ENCODE peak calls at places on chromosomes 16 and 17, in seven cellular contexts. One of them, this sample, is unnamed.
A peak's percentile ranks its signal among the peaks of the same experiment; 100 is the strongest.

GRCh38 chr17:39174907-39175694 is 9.1 kb upstream of the ARL5C start:
- DNase-seq in GM10248: peak; percentile 89
- DNase-seq in NCI-H1694: peak; percentile 70
- DNase-seq in foreskin fibroblast: peak; percentile 78
- DNase-seq in lung microvascular endothelial cell: peak; percentile 60
- DNase-seq in cardiac muscle cell: peak; percentile 79
- DNase-seq in NCI-H1092 treated with DMSO at 0.1 percent for 48 hours: peak; percentile 44
- DNase-seq in this sample: peak; percentile 50

GRCh38 chr16:27374794-27375499 is 27.0 kb upstream of the IL21R start:
- DNase-seq in GM10248: peak; percentile 74
- DNase-seq in cardiac muscle cell: peak; percentile 83
- DNase-seq in NCI-H1694: peak; percentile 28
- DNase-seq in NCI-H1092 treated with DMSO at 0.1 percent for 48 hours: peak; percentile 55
- DNase-seq in foreskin fibroblast: peak; percentile 68
- DNase-seq in lung microvascular endothelial cell: peak; percentile 89
- DNase-seq in this sample: peak; percentile 81

GRCh38 chr16:57028086-57028485 is 38.7 kb downstream of the NLRC5 start:
- DNase-seq in cardiac muscle cell: no peak
- DNase-seq in GM10248: no peak
- DNase-seq in lung microvascular endothelial cell: no peak
- DNase-seq in NCI-H1694: no peak
- DNase-seq in NCI-H1092 treated with DMSO at 0.1 percent for 48 hours: no peak
- DNase-seq in foreskin fibroblast: no peak
- DNase-seq in this sample: no peak

GRCh38 chr16:79836129-79836528 is 235.6 kb upstream of the MAF start:
- DNase-seq in NCI-H1694: no peak
- DNase-seq in GM10248: no peak
- DNase-seq in lung microvascular endothelial cell: no peak
- DNase-seq in NCI-H1092 treated with DMSO at 0.1 percent for 48 hours: no peak
- DNase-seq in cardiac muscle cell: no peak
- DNase-seq in foreskin fibroblast: no peak
- DNase-seq in this sample: no peak

GRCh38 chr17:70636517-70637133 is 467.3 kb downstream of the KCNJ2 start:
- DNase-seq in NCI-H1092 treated with DMSO at 0.1 percent for 48 hours: peak; percentile 62
- DNase-seq in NCI-H1694: peak; percentile 75
- DNase-seq in foreskin fibroblast: peak; percentile 63
- DNase-seq in cardiac muscle cell: peak; percentile 63
- DNase-seq in lung microvascular endothelial cell: peak; percentile 45
- DNase-seq in GM10248: peak; percentile 23
- DNase-seq in this sample: peak; percentile 45

GRCh38 chr17:19310151-19310550 is 52.4 kb downstream of the B9D1 start:
- DNase-seq in NCI-H1694: no peak
- DNase-seq in foreskin fibroblast: no peak
- DNase-seq in cardiac muscle cell: no peak
- DNase-seq in NCI-H1092 treated with DMSO at 0.1 percent for 48 hours: no peak
- DNase-seq in GM10248: no peak
- DNase-seq in lung microvascular endothelial cell: no peak
- DNase-seq in this sample: no peak

GRCh38 chr17:41500131-41500911 is 5.1 kb downstream of the KRT13 start:
- DNase-seq in cardiac muscle cell: peak; percentile 41
- DNase-seq in NCI-H1694: no peak
- DNase-seq in lung microvascular endothelial cell: peak; percentile 57
- DNase-seq in foreskin fibroblast: peak; percentile 77
- DNase-seq in NCI-H1092 treated with DMSO at 0.1 percent for 48 hours: no peak
- DNase-seq in GM10248: no peak
- DNase-seq in this sample: peak; percentile 95

GRCh38 chr16:29975134-29975538 is 1.5 kb downstream of the TAOK2 start:
- DNase-seq in NCI-H1092 treated with DMSO at 0.1 percent for 48 hours: no peak
- DNase-seq in cardiac muscle cell: no peak
- DNase-seq in foreskin fibroblast: no peak
- DNase-seq in NCI-H1694: no peak
- DNase-seq in GM10248: no peak
- DNase-seq in lung microvascular endothelial cell: no peak
- DNase-seq in this sample: no peak

GRCh38 chr17:66018786-66019185 is 173.1 kb downstream of the CEP112 start:
- DNase-seq in cardiac muscle cell: no peak
- DNase-seq in lung microvascular endothelial cell: peak; percentile 57
- DNase-seq in NCI-H1694: no peak
- DNase-seq in NCI-H1092 treated with DMSO at 0.1 percent for 48 hours: no peak
- DNase-seq in foreskin fibroblast: no peak
- DNase-seq in GM10248: no peak
- DNase-seq in this sample: no peak

GRCh38 chr17:37745801-37746426 is 1.1 kb upstream of the HNF1B start:
- DNase-seq in foreskin fibroblast: no peak
- DNase-seq in NCI-H1694: no peak
- DNase-seq in lung microvascular endothelial cell: no peak
- DNase-seq in cardiac muscle cell: no peak
- DNase-seq in NCI-H1092 treated with DMSO at 0.1 percent for 48 hours: no peak
- DNase-seq in GM10248: no peak
- DNase-seq in this sample: peak; percentile 39

GRCh38 chr17:40862985-40863733 is 3.9 kb downstream of the KRT12 start:
- DNase-seq in GM10248: peak; percentile 35
- DNase-seq in NCI-H1092 treated with DMSO at 0.1 percent for 48 hours: no peak
- DNase-seq in NCI-H1694: no peak
- DNase-seq in cardiac muscle cell: peak; percentile 20
- DNase-seq in foreskin fibroblast: no peak
- DNase-seq in lung microvascular endothelial cell: no peak
- DNase-seq in this sample: no peak

GRCh38 chr17:10699861-10700260 is 2.5 kb downstream of the ADPRM start:
- DNase-seq in cardiac muscle cell: peak; percentile 81
- DNase-seq in NCI-H1694: no peak
- DNase-seq in lung microvascular endothelial cell: peak; percentile 27
- DNase-seq in GM10248: no peak
- DNase-seq in foreskin fibroblast: no peak
- DNase-seq in NCI-H1092 treated with DMSO at 0.1 percent for 48 hours: no peak
- DNase-seq in this sample: no peak

GRCh38 chr16:50196736-50197135 is 43.6 kb downstream of the TENT4B start:
- DNase-seq in NCI-H1092 treated with DMSO at 0.1 percent for 48 hours: no peak
- DNase-seq in cardiac muscle cell: peak; percentile 47
- DNase-seq in GM10248: no peak
- DNase-seq in NCI-H1694: no peak
- DNase-seq in foreskin fibroblast: peak; percentile 38
- DNase-seq in lung microvascular endothelial cell: no peak
- DNase-seq in this sample: peak; percentile 81

GRCh38 chr16:50618238-50618918 is 62.7 kb downstream of the SNX20 start:
- DNase-seq in lung microvascular endothelial cell: no peak
- DNase-seq in foreskin fibroblast: no peak
- DNase-seq in GM10248: no peak
- DNase-seq in NCI-H1694: no peak
- DNase-seq in cardiac muscle cell: no peak
- DNase-seq in NCI-H1092 treated with DMSO at 0.1 percent for 48 hours: no peak
- DNase-seq in this sample: no peak

GRCh38 chr17:74961657-74962360 is 10.8 kb downstream of the HID1 start:
- DNase-seq in cardiac muscle cell: peak; percentile 92
- DNase-seq in GM10248: peak; percentile 87
- DNase-seq in foreskin fibroblast: peak; percentile 93
- DNase-seq in NCI-H1694: peak; percentile 90
- DNase-seq in lung microvascular endothelial cell: peak; percentile 89
- DNase-seq in NCI-H1092 treated with DMSO at 0.1 percent for 48 hours: peak; percentile 68
- DNase-seq in this sample: peak; percentile 85